ENCODE peak calls at places on chromosomes 16 and 17, in ten cellular contexts. S, O, D, T, L, C, B, J, F and H are unnamed samples.
A peak's percentile ranks its signal among the peaks of the same experiment; 100 is the strongest.

GRCh38 chr17:78951967-78952551 is 26.9 kb upstream of the TIMP2 start:
- DNase-seq in D (no peak), C (peak; percentile 73), B (no peak), L (no peak), T (no peak), O (no peak), S (no peak), F (no peak), J (no peak), H (no peak)

GRCh38 chr17:1625507-1626080 is 3.0 kb downstream of the SLC43A2 start:
- DNase-seq in S (no peak), B (no peak), D (no peak), C (no peak), T (no peak), F (no peak), O (no peak), L (no peak), J (no peak), H (no peak)

GRCh38 chr17:19561697-19562318 is 28.2 kb downstream of the SLC47A1 start:
- DNase-seq in S (no peak), O (no peak), T (no peak), C (no peak), D (no peak), J (no peak), B (no peak), L (no peak), F (no peak), H (no peak)

GRCh38 chr16:49952386-49952785 is 72.6 kb upstream of the CNEP1R1 start:
- DNase-seq in C (no peak), J (no peak), O (no peak), D (peak; percentile 40), L (no peak), T (no peak), F (no peak), S (no peak), B (no peak), H (no peak)

GRCh38 chr16:65318590-65319267 is 196.9 kb upstream of the CDH11 start:
- DNase-seq in S (no peak), O (no peak), J (no peak), L (no peak), F (no peak), B (no peak), T (no peak), D (no peak), C (no peak), H (no peak)

GRCh38 chr17:75836605-75837004 is 7.6 kb downstream of the UNC13D start:
- DNase-seq in O (no peak), T (no peak), S (no peak), J (no peak), B (no peak), F (no peak), L (no peak), D (no peak), C (no peak), H (no peak)

GRCh38 chr16:2451851-2452320 is 8.0 kb upstream of the TEDC2 start:
- DNase-seq in C (no peak), B (no peak), L (no peak), S (no peak), F (no peak), D (no peak), J (no peak), T (no peak), O (no peak), H (no peak)

GRCh38 chr17:14046978-14047377 is 22.3 kb upstream of the COX10 start:
- DNase-seq in L (no peak), T (no peak), J (no peak), D (no peak), B (no peak), O (no peak), C (no peak), S (no peak), F (no peak), H (no peak)

GRCh38 chr16:3578610-3579551 is 1.7 kb upstream of the NLRC3 start:
- DNase-seq in L (no peak), S (peak; percentile 81), J (no peak), T (no peak), D (peak; percentile 57), F (peak; percentile 29), B (peak; percentile 37), C (no peak), O (no peak), H (no peak)

GRCh38 chr17:42163113-42163512 is 8.3 kb upstream of the RAB5C start:
- DNase-seq in D (no peak), J (no peak), O (no peak), C (no peak), F (no peak), S (no peak), T (no peak), L (no peak), B (no peak), H (no peak)

GRCh38 chr16:29898786-29899515 is 399 bp downstream of the SEZ6L2 start:
- DNase-seq in T (no peak), S (no peak), F (no peak), J (peak; percentile 42), B (no peak), D (peak; percentile 22), L (no peak), C (no peak), O (no peak), H (no peak)